ENCODE peak calls at places on chromosomes 1 and 21, in seven cellular contexts. C, U, I, S, M, V and O are unnamed samples.

GRCh38 chr21:44438531-44439210 is 16.6 kb upstream of the LRRC3 start:
- DNase-seq in C (no peak), U (peak), I (no peak), S (peak), M (peak), V (no peak), O (no peak)

GRCh38 chr1:26780344-26780957 is 7.3 kb upstream of the PIGV start:
- DNase-seq in C (no peak), U (no peak), I (no peak), S (peak), M (no peak), V (no peak), O (no peak)

GRCh38 chr1:69915347-69915746 is 290.0 kb downstream of the LRRC40 start:
- DNase-seq in C (no peak), U (no peak), I (no peak), S (no peak), M (no peak), V (no peak), O (no peak)

GRCh38 chr21:29638138-29638537 is 301.7 kb downstream of the GRIK1 start:
- DNase-seq in C (no peak), U (no peak), I (no peak), S (no peak), M (no peak), V (no peak), O (no peak)

GRCh38 chr1:31396633-31397351 is 16.2 kb upstream of the SERINC2 start:
- DNase-seq in C (peak), U (no peak), I (peak), S (no peak), M (no peak), V (no peak), O (no peak)

GRCh38 chr1:84143796-84144565 is at the start of gene PRKACB:
- DNase-seq in C (no peak), U (no peak), I (no peak), S (no peak), M (no peak), V (no peak), O (no peak)

GRCh38 chr1:1600861-1601563 is 1.1 kb upstream of the FNDC10 start:
- DNase-seq in C (no peak), U (no peak), I (no peak), S (no peak), M (no peak), V (no peak), O (no peak)

GRCh38 chr1:162942903-162943567 is 82.1 kb upstream of the CCDC190 start:
- DNase-seq in C (no peak), U (no peak), I (no peak), S (no peak), M (no peak), V (no peak), O (no peak)

GRCh38 chr1:30777060-30777905 is 19.7 kb upstream of the LAPTM5 start:
- DNase-seq in C (peak), U (no peak), I (no peak), S (no peak), M (no peak), V (no peak), O (no peak)

GRCh38 chr21:42142141-42142540 is 71.0 kb downstream of the UMODL1 start:
- DNase-seq in C (no peak), U (no peak), I (no peak), S (no peak), M (no peak), V (no peak), O (no peak)

GRCh38 chr21:38506606-38507331 is 8.5 kb upstream of the ERG start:
- DNase-seq in C (no peak), U (no peak), I (no peak), S (no peak), M (peak), V (no peak), O (no peak)

GRCh38 chr1:220983877-220984635 is 104.8 kb downstream of the HLX start:
- DNase-seq in C (peak), U (peak), I (peak), S (peak), M (no peak), V (no peak), O (no peak)

GRCh38 chr1:68442006-68442405 is 7.7 kb downstream of the RPE65 start:
- DNase-seq in C (no peak), U (no peak), I (no peak), S (no peak), M (no peak), V (no peak), O (no peak)

GRCh38 chr1:39609618-39610331 is 29.7 kb downstream of the HEYL start:
- DNase-seq in C (peak), U (peak), I (peak), S (peak), M (peak), V (no peak), O (peak)

GRCh38 chr1:185157599-185158469 is 867 bp downstream of the SWT1 start:
- DNase-seq in C (peak), U (no peak), I (no peak), S (no peak), M (no peak), V (no peak), O (no peak)

GRCh38 chr21:37224861-37225260 is 42.3 kb downstream of the VPS26C start:
- DNase-seq in C (no peak), U (no peak), I (no peak), S (no peak), M (no peak), V (no peak), O (no peak)

GRCh38 chr1:44724408-44725308 is 6.3 kb downstream of the RNU5D-1 start:
- DNase-seq in C (no peak), U (no peak), I (no peak), S (no peak), M (no peak), V (no peak), O (no peak)

GRCh38 chr1:63843884-63844283 is 70.1 kb downstream of the ROR1 start:
- DNase-seq in C (no peak), U (no peak), I (no peak), S (no peak), M (no peak), V (no peak), O (no peak)

GRCh38 chr1:18107671-18108312 is at the start of gene IGSF21:
- DNase-seq in C (no peak), U (no peak), I (no peak), S (no peak), M (no peak), V (no peak), O (no peak)

GRCh38 chr1:8202182-8202905 is 115.6 kb upstream of the SLC45A1 start:
- DNase-seq in C (peak), U (peak), I (peak), S (peak), M (peak), V (peak), O (no peak)

GRCh38 chr1:101105877-101106276 is 80.3 kb upstream of the DPH5 start:
- DNase-seq in C (no peak), U (no peak), I (no peak), S (no peak), M (no peak), V (no peak), O (no peak)

GRCh38 chr21:28253971-28254370 is 738.7 kb downstream of the LTN1 start:
- DNase-seq in C (no peak), U (no peak), I (no peak), S (no peak), M (no peak), V (no peak), O (no peak)

GRCh38 chr1:216221260-216221700 is 202.0 kb downstream of the USH2A start:
- DNase-seq in C (peak), U (peak), I (peak), S (peak), M (no peak), V (peak), O (no peak)

GRCh38 chr1:3454811-3455618 is 550 bp downstream of the ARHGEF16 start:
- DNase-seq in C (peak), U (peak), I (no peak), S (peak), M (peak), V (no peak), O (no peak)

GRCh38 chr1:213820362-213821149 is 167.2 kb upstream of the PROX1 start:
- DNase-seq in C (no peak), U (peak), I (no peak), S (no peak), M (peak), V (no peak), O (no peak)

GRCh38 chr1:59526240-59526639 is 229.3 kb downstream of the FGGY start:
- DNase-seq in C (no peak), U (no peak), I (no peak), S (no peak), M (no peak), V (no peak), O (no peak)

GRCh38 chr1:200892546-200892945 is 2.2 kb upstream of the INAVA start:
- DNase-seq in C (no peak), U (no peak), I (no peak), S (no peak), M (no peak), V (no peak), O (no peak)

GRCh38 chr1:200890818-200891773 is 3.6 kb upstream of the INAVA start:
- DNase-seq in C (no peak), U (no peak), I (peak), S (no peak), M (no peak), V (peak), O (no peak)

GRCh38 chr1:200891774-200892157 is 2.9 kb upstream of the INAVA start:
- DNase-seq in C (no peak), U (no peak), I (no peak), S (no peak), M (no peak), V (no peak), O (no peak)

GRCh38 chr1:200893411-200893901 is 1.2 kb upstream of the INAVA start:
- DNase-seq in C (no peak), U (no peak), I (no peak), S (no peak), M (no peak), V (no peak), O (no peak)

GRCh38 chr1:200892958-200893357 is 1.7 kb upstream of the INAVA start:
- DNase-seq in C (no peak), U (no peak), I (no peak), S (no peak), M (no peak), V (no peak), O (no peak)
- H3K4me3 ChIP-seq in C (no peak), U (no peak), I (no peak), S (no peak), M (no peak), V (no peak), O (no peak)

GRCh38 chr1:9427388-9427787 is 111.9 kb upstream of the SLC25A33 start:
- DNase-seq in C (no peak), U (no peak), I (no peak), S (no peak), M (no peak), V (no peak), O (no peak)

GRCh38 chr1:9426291-9426711 is 113.0 kb upstream of the SLC25A33 start:
- DNase-seq in C (no peak), U (peak), I (no peak), S (no peak), M (peak), V (no peak), O (no peak)

GRCh38 chr1:9429369-9429766 is 109.9 kb upstream of the SLC25A33 start:
- DNase-seq in C (no peak), U (no peak), I (no peak), S (no peak), M (no peak), V (no peak), O (no peak)

GRCh38 chr1:9425859-9426258 is 113.4 kb upstream of the SLC25A33 start:
- DNase-seq in C (no peak), U (no peak), I (no peak), S (no peak), M (no peak), V (no peak), O (no peak)

GRCh38 chr1:9428601-9429368 is 110.5 kb upstream of the SLC25A33 start:
- DNase-seq in C (peak), U (peak), I (peak), S (peak), M (peak), V (peak), O (peak)
- TF ChIP-seq POLR2A in C (peak), U (no peak), I (peak), S (peak), M (peak), V (peak), O (peak)

DNA sequence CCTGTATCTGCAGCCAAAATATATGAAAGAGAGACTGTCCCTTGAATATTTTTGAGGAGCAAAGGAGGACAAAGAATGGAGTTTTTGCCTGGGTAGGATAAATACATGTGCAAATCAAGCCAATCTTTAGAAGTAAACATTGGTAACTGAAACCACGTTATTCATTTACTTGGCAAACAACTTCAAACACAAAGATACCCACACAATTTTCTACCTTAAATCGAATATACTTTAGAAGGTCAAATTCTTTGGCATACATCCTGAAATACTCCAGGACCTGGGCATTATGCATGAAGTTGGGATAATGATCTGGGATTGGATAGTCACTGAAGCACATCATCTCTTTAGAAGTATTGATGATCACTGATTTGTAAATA is 9.6 kb downstream of the FMO5 start:
- DNase-seq in C (no peak), U (no peak), I (no peak), S (no peak), M (no peak), V (no peak), O (no peak)
- TF ChIP-seq CTCF in C (no peak), U (no peak), I (no peak), S (no peak), M (no peak), V (no peak), O (no peak)

GRCh38 chr1:156118175-156118868 is 3.8 kb downstream of the LMNA start:
- DNase-seq in C (no peak), U (peak), I (no peak), S (peak), M (peak), V (no peak), O (no peak)
- H3K4me3 ChIP-seq in C (peak), U (no peak), I (peak), S (peak), M (peak), V (peak), O (peak)

GRCh38 chr1:151327223-151327902 is at the start of gene PI4KB:
- DNase-seq in C (peak), U (peak), I (peak), S (peak), M (peak), V (peak), O (peak)
- TF ChIP-seq POLR2A in C (peak), U (no peak), I (peak), S (peak), M (peak), V (no peak), O (no peak)